ENCODE peak calls at places on chromosome 18, in seven cellular contexts. B is RPMI8226, V is COLO829, Y is DMS 273 treated with DMSO at 0.1 percent for 48 hours, I is EL, Q is endothelial cell of umbilical vein, P is chondrocyte. N is an unnamed sample.

GRCh38 chr18:79604205-79604912 is 75.2 kb upstream of the CTDP1 start:
- DNase-seq in Q (no peak), Y (no peak), I (no peak), B (no peak), V (no peak), P (peak; percentile 64), N (peak; percentile 68)

GRCh38 chr18:2027026-2027425 is 544.3 kb downstream of the METTL4 start:
- DNase-seq in P (no peak), V (no peak), B (no peak), Q (no peak), I (no peak), Y (no peak), N (no peak)

GRCh38 chr18:9130806-9131205 is 5.8 kb upstream of the ANKRD12 start:
- DNase-seq in B (no peak), P (no peak), Q (no peak), I (no peak), V (no peak), Y (no peak), N (no peak)

GRCh38 chr18:36527025-36527424 is 229.5 kb downstream of the FHOD3 start:
- DNase-seq in Q (no peak), Y (no peak), V (no peak), B (no peak), P (no peak), I (no peak), N (no peak)

GRCh38 chr18:26335139-26335933 is 109.1 kb downstream of the TAF4B start:
- DNase-seq in I (no peak), Q (no peak), V (peak; percentile 35), Y (no peak), P (no peak), B (no peak), N (no peak)

GRCh38 chr18:1777843-1778242 is 793.5 kb downstream of the METTL4 start:
- DNase-seq in Q (no peak), B (no peak), Y (no peak), I (no peak), P (no peak), V (no peak), N (no peak)

GRCh38 chr18:64083906-64084305 is 65.0 kb downstream of the LINC00305 start:
- DNase-seq in Q (no peak), P (no peak), Y (no peak), B (no peak), I (no peak), V (no peak), N (no peak)

GRCh38 chr18:5049124-5049523 is 147.9 kb downstream of the AKAIN1 start:
- DNase-seq in V (no peak), I (no peak), B (no peak), Y (no peak), Q (no peak), P (no peak), N (no peak)

GRCh38 chr18:56199580-56200320 is 438.6 kb downstream of the TXNL1 start:
- DNase-seq in I (no peak), V (no peak), B (no peak), Q (peak; percentile 97), P (no peak), Y (no peak), N (no peak)

GRCh38 chr18:39062426-39062825 is 1496.8 kb upstream of the CELF4 start:
- DNase-seq in Y (no peak), B (no peak), I (no peak), Q (peak; percentile 25), P (no peak), V (no peak), N (no peak)

GRCh38 chr18:58209326-58209725 is 165.3 kb downstream of the NEDD4L start:
- DNase-seq in Y (no peak), B (no peak), V (no peak), Q (no peak), P (no peak), I (peak; percentile 52), N (no peak)

GRCh38 chr18:45085916-45086624 is 405.4 kb downstream of the SETBP1 start:
- DNase-seq in V (no peak), I (no peak), Q (no peak), Y (no peak), P (no peak), B (no peak), N (no peak)

GRCh38 chr18:56799756-56800155 is 148.6 kb downstream of the WDR7 start:
- DNase-seq in I (peak; percentile 11), V (no peak), B (no peak), P (no peak), Q (peak; percentile 70), Y (no peak), N (no peak)

GRCh38 chr18:34773378-34773777 is 63.3 kb downstream of the DTNA start:
- DNase-seq in I (peak; percentile 39), P (no peak), Y (no peak), V (no peak), Q (peak; percentile 59), B (no peak), N (no peak)

GRCh38 chr18:61600422-61600821 is 267.2 kb downstream of the CDH20 start:
- DNase-seq in Y (no peak), V (no peak), B (no peak), Q (no peak), P (no peak), I (no peak), N (no peak)

GRCh38 chr18:22613788-22614187 is 196.1 kb upstream of the CTAGE1 start:
- DNase-seq in I (peak; percentile 47), Y (no peak), B (no peak), Q (no peak), P (no peak), V (no peak), N (no peak)

GRCh38 chr18:43271593-43272432 is 5.5 kb downstream of the SYT4 start:
- DNase-seq in I (peak; percentile 32), Y (no peak), V (peak; percentile 6), P (no peak), Q (peak; percentile 63), B (peak; percentile 48), N (no peak)

GRCh38 chr18:65257157-65257556 is 493.7 kb upstream of the CDH7 start:
- DNase-seq in I (no peak), B (no peak), Y (no peak), Q (no peak), P (no peak), V (no peak), N (no peak)

GRCh38 chr18:65081786-65082185 is 669.0 kb upstream of the CDH7 start:
- DNase-seq in V (no peak), Q (no peak), I (no peak), B (no peak), Y (no peak), P (no peak), N (no peak)

GRCh38 chr18:37435996-37436395 is 129.6 kb downstream of the CELF4 start:
- DNase-seq in Y (no peak), V (no peak), I (no peak), B (no peak), Q (no peak), P (no peak), N (no peak)

GRCh38 chr18:2826581-2826980 is 20.2 kb upstream of the EMILIN2 start:
- DNase-seq in P (no peak), Y (no peak), B (no peak), V (no peak), Q (no peak), I (no peak), N (peak; percentile 88)

GRCh38 chr18:3903341-3903740 is 453.4 kb downstream of the TGIF1 start:
- DNase-seq in P (no peak), I (peak; percentile 90), Y (no peak), B (no peak), Q (no peak), V (no peak), N (no peak)

GRCh38 chr18:74499633-74500032 is 3.5 kb downstream of the CNDP2 start:
- DNase-seq in P (no peak), B (peak; percentile 90), V (no peak), I (peak; percentile 69), Q (no peak), Y (no peak), N (peak; percentile 92)

GRCh38 chr18:23244431-23244830 is 109.1 kb downstream of the CABLES1 start:
- DNase-seq in I (no peak), B (no peak), V (no peak), P (no peak), Y (peak; percentile 88), Q (no peak), N (no peak)

GRCh38 chr18:73060666-73061270 is 193.0 kb upstream of the NETO1 start:
- DNase-seq in Y (no peak), V (no peak), P (no peak), I (peak; percentile 41), Q (no peak), B (no peak), N (no peak)

GRCh38 chr18:76922107-76922506 is 99.8 kb downstream of the ZNF236 start:
- DNase-seq in I (peak; percentile 6), P (no peak), V (peak; percentile 6), Y (no peak), B (peak; percentile 30), Q (peak; percentile 66), N (no peak)

GRCh38 chr18:1104265-1104792 is 199.7 kb downstream of the ADCYAP1 start:
- DNase-seq in B (no peak), Y (no peak), Q (peak; percentile 8), V (no peak), I (peak; percentile 31), P (no peak), N (no peak)

GRCh38 chr18:13389491-13390131 is 171.1 kb downstream of the LDLRAD4 start:
- DNase-seq in I (no peak), Y (no peak), V (no peak), B (no peak), P (peak; percentile 46), Q (no peak), N (no peak)

GRCh38 chr18:45110577-45111506 is 430.2 kb downstream of the SETBP1 start:
- DNase-seq in V (peak; percentile 36), Q (no peak), I (peak; percentile 3), P (no peak), Y (no peak), B (no peak), N (peak; percentile 86)

N was measured in posterior vena cava.